ENCODE peak calls at places on chromosomes 2 and 18, in five cellular contexts. G is stimulated activated CD4-positive, alpha-beta T cell treated with anti-CD3 and anti-CD28 coated beads, Interleukin-2, amount 100 ng/mL, for 48 hours; W is GDM1; S is prostate gland; V is activated T-helper 9 cell treated with anti-CD3 and anti-CD28 coated beads, Interleukin-2, amount 50 U/mL, for 16 hours. M is an unnamed sample.

GRCh38 chr2:108395155-108395554 is 17.4 kb downstream of the SULT1C4 start:
- DNase-seq in G (no peak), W (no peak), S (no peak), V (no peak), M (no peak)

GRCh38 chr2:45241061-45241561 is 231.9 kb upstream of the SIX2 start:
- DNase-seq in G (no peak), W (no peak), S (no peak), V (no peak), M (no peak)

GRCh38 chr2:182867411-182868048 is 1.1 kb upstream of the FRZB start:
- DNase-seq in G (no peak), W (no peak), S (no peak), V (no peak), M (no peak)

GRCh38 chr2:71832388-71832787 is 315.3 kb downstream of the CYP26B1 start:
- DNase-seq in G (no peak), W (no peak), S (no peak), V (no peak), M (no peak)

GRCh38 chr18:56645415-56646016 is 5.6 kb upstream of the WDR7 start:
- DNase-seq in G (no peak), W (no peak), S (no peak), V (no peak), M (no peak)

GRCh38 chr2:231461516-231461971 is 2.7 kb downstream of the NCL start:
- DNase-seq in G (no peak), W (no peak), S (no peak), V (no peak), M (no peak)

GRCh38 chr2:45102141-45102540 is 92.9 kb upstream of the SIX2 start:
- DNase-seq in G (no peak), W (no peak), S (no peak), V (no peak), M (no peak)

GRCh38 chr2:37201766-37202165 is 5.5 kb downstream of the CEBPZOS start:
- DNase-seq in G (no peak), W (peak; percentile 0), S (no peak), V (peak; percentile 12), M (no peak)

GRCh38 chr2:64543006-64543697 is 19.0 kb downstream of the AFTPH start:
- DNase-seq in G (no peak), W (no peak), S (no peak), V (no peak), M (no peak)

GRCh38 chr2:108449410-108450200 is 599 bp downstream of the GCC2 start:
- DNase-seq in G (peak; percentile 8), W (no peak), S (peak; percentile 11), V (no peak), M (peak; percentile 11)

GRCh38 chr2:156955701-156956100 is 301.8 kb upstream of the GALNT5 start:
- DNase-seq in G (no peak), W (no peak), S (no peak), V (no peak), M (no peak)

GRCh38 chr2:47904903-47905453 is 1.3 kb downstream of the FBXO11 start:
- DNase-seq in G (peak; percentile 11), W (no peak), S (peak; percentile 23), V (peak; percentile 21), M (peak; percentile 54)

GRCh38 chr2:102264952-102265351 is 46.4 kb upstream of the IL1RL1 start:
- DNase-seq in G (no peak), W (no peak), S (no peak), V (no peak), M (no peak)

GRCh38 chr18:1094408-1094807 is 189.7 kb downstream of the ADCYAP1 start:
- DNase-seq in G (no peak), W (no peak), S (no peak), V (no peak), M (no peak)

GRCh38 chr2:39606585-39606984 is 59.1 kb upstream of the TMEM178A start:
- DNase-seq in G (no peak), W (no peak), S (no peak), V (no peak), M (no peak)

GRCh38 chr2:241851325-241852115 is 7.2 kb downstream of the PDCD1 start:
- DNase-seq in G (no peak), W (no peak), S (no peak), V (no peak), M (no peak)

GRCh38 chr2:47656715-47657600 is 126.0 kb upstream of the MSH6 start:
- DNase-seq in G (no peak), W (no peak), S (no peak), V (no peak), M (no peak)

GRCh38 chr2:215396595-215397313 is 39.1 kb downstream of the FN1 start:
- DNase-seq in G (no peak), W (no peak), S (no peak), V (no peak), M (no peak)

GRCh38 chr18:76394780-76395476 is 100.1 kb downstream of the ZNF516 start:
- DNase-seq in G (no peak), W (no peak), S (no peak), V (no peak), M (no peak)